ENCODE peak calls at places on chromosomes 1 and 21, in eight cellular contexts. U is HCEC 1CT, S is neuronal stem cell, D is suprapubic skin, C is mesothelial cell of epicardium, N is NCI-H460, P is cardiac fibroblast, Z is WTC11. J is an unnamed sample.

GRCh38 chr1:94143173-94143808 is 22.3 kb upstream of the ABCA4 start:
- DNase-seq in N (no peak), C (no peak), U (no peak), P (no peak), Z (no peak), D (no peak), S (no peak), J (no peak)

GRCh38 chr1:117576236-117576635 is 29.6 kb upstream of the TENT5C start:
- DNase-seq in S (no peak), P (no peak), U (no peak), C (no peak), Z (no peak), D (peak; percentile 72), N (no peak), J (no peak)

GRCh38 chr1:113657126-113657525 is 102.2 kb downstream of the PHTF1 start:
- DNase-seq in S (no peak), P (no peak), Z (no peak), D (no peak), N (no peak), C (no peak), U (no peak), J (no peak)

GRCh38 chr21:44086636-44087425 is 20.4 kb upstream of the PWP2 start:
- DNase-seq in Z (no peak), N (no peak), D (peak; percentile 77), U (no peak), P (no peak), S (no peak), C (no peak), J (no peak)

GRCh38 chr1:212607206-212607923 is 1.2 kb upstream of the ATF3 start:
- DNase-seq in P (no peak), S (no peak), U (no peak), C (no peak), Z (no peak), N (no peak), D (no peak), J (no peak)

GRCh38 chr1:97999320-97999719 is 78.5 kb upstream of the DPYD start:
- DNase-seq in Z (no peak), S (no peak), U (peak; percentile 88), P (peak; percentile 64), D (no peak), N (no peak), C (no peak), J (no peak)

GRCh38 chr21:42671778-42672593 is 18.6 kb downstream of the PDE9A start:
- DNase-seq in Z (no peak), P (no peak), D (no peak), N (no peak), U (no peak), C (no peak), S (no peak), J (peak; percentile 11)

GRCh38 chr1:111422546-111423391 is 4.8 kb downstream of the OVGP1 start:
- DNase-seq in N (no peak), U (no peak), Z (no peak), C (no peak), P (no peak), S (no peak), D (no peak), J (peak; percentile 57)

GRCh38 chr1:187294421-187295201 is 465.9 kb downstream of the PLA2G4A start:
- DNase-seq in U (no peak), D (no peak), N (no peak), C (no peak), P (no peak), S (no peak), Z (no peak), J (no peak)

J was measured in LoVo.